ENCODE peak calls at places on chromosomes 4 and X, in five cellular contexts. One of them, this sample, is unnamed.

GRCh38 chr4:34943719-34944386 is 1300.5 kb downstream of the ARAP2 start:
- DNase-seq in NT2/D1: no peak
- DNase-seq in cardiac muscle cell: no peak
- DNase-seq in skeletal muscle cell: no peak
- DNase-seq in stimulated activated CD8-positive, alpha-beta memory T cell treated with anti-CD3 and anti-CD28 coated beads, Interleukin-15, amount 100 ng/mL, for 24 hours: no peak
- DNase-seq in this sample: no peak

GRCh38 chr4:15655223-15656037 is at the start of gene FBXL5:
- DNase-seq in NT2/D1: peak
- DNase-seq in skeletal muscle cell: peak
- DNase-seq in cardiac muscle cell: peak
- DNase-seq in stimulated activated CD8-positive, alpha-beta memory T cell treated with anti-CD3 and anti-CD28 coated beads, Interleukin-15, amount 100 ng/mL, for 24 hours: peak
- DNase-seq in this sample: peak

GRCh38 chrX:133307094-133307493 is 88.9 kb upstream of the TFDP3 start:
- DNase-seq in NT2/D1: peak
- DNase-seq in stimulated activated CD8-positive, alpha-beta memory T cell treated with anti-CD3 and anti-CD28 coated beads, Interleukin-15, amount 100 ng/mL, for 24 hours: no peak
- DNase-seq in cardiac muscle cell: no peak
- DNase-seq in skeletal muscle cell: no peak
- DNase-seq in this sample: no peak

GRCh38 chrX:50579955-50580354 is 109.3 kb upstream of the DGKK start:
- DNase-seq in NT2/D1: peak
- DNase-seq in skeletal muscle cell: peak
- DNase-seq in stimulated activated CD8-positive, alpha-beta memory T cell treated with anti-CD3 and anti-CD28 coated beads, Interleukin-15, amount 100 ng/mL, for 24 hours: no peak
- DNase-seq in cardiac muscle cell: peak
- DNase-seq in this sample: peak

GRCh38 chrX:119757979-119758681 is at the start of gene SOWAHD:
- DNase-seq in stimulated activated CD8-positive, alpha-beta memory T cell treated with anti-CD3 and anti-CD28 coated beads, Interleukin-15, amount 100 ng/mL, for 24 hours: no peak
- DNase-seq in skeletal muscle cell: no peak
- DNase-seq in NT2/D1: no peak
- DNase-seq in cardiac muscle cell: no peak
- DNase-seq in this sample: no peak

GRCh38 chr4:126776361-126776760 is 856.4 kb upstream of the INTU start:
- DNase-seq in cardiac muscle cell: peak
- DNase-seq in stimulated activated CD8-positive, alpha-beta memory T cell treated with anti-CD3 and anti-CD28 coated beads, Interleukin-15, amount 100 ng/mL, for 24 hours: no peak
- DNase-seq in NT2/D1: no peak
- DNase-seq in skeletal muscle cell: no peak
- DNase-seq in this sample: no peak

GRCh38 chr4:98148856-98149255 is 5.6 kb upstream of the STPG2 start:
- DNase-seq in NT2/D1: no peak
- DNase-seq in cardiac muscle cell: no peak
- DNase-seq in stimulated activated CD8-positive, alpha-beta memory T cell treated with anti-CD3 and anti-CD28 coated beads, Interleukin-15, amount 100 ng/mL, for 24 hours: no peak
- DNase-seq in skeletal muscle cell: no peak
- DNase-seq in this sample: no peak

GRCh38 chr4:53885668-53886067 is 178.7 kb downstream of the CHIC2 start:
- DNase-seq in cardiac muscle cell: no peak
- DNase-seq in NT2/D1: no peak
- DNase-seq in stimulated activated CD8-positive, alpha-beta memory T cell treated with anti-CD3 and anti-CD28 coated beads, Interleukin-15, amount 100 ng/mL, for 24 hours: no peak
- DNase-seq in skeletal muscle cell: no peak
- DNase-seq in this sample: no peak

GRCh38 chr4:74619931-74620702 is 174.2 kb downstream of the BTC start:
- DNase-seq in stimulated activated CD8-positive, alpha-beta memory T cell treated with anti-CD3 and anti-CD28 coated beads, Interleukin-15, amount 100 ng/mL, for 24 hours: no peak
- DNase-seq in cardiac muscle cell: peak
- DNase-seq in NT2/D1: no peak
- DNase-seq in skeletal muscle cell: no peak
- DNase-seq in this sample: no peak

GRCh38 chr4:86831262-86832090 is 17.7 kb downstream of the SLC10A6 start:
- DNase-seq in stimulated activated CD8-positive, alpha-beta memory T cell treated with anti-CD3 and anti-CD28 coated beads, Interleukin-15, amount 100 ng/mL, for 24 hours: no peak
- DNase-seq in cardiac muscle cell: peak
- DNase-seq in skeletal muscle cell: peak
- DNase-seq in NT2/D1: no peak
- DNase-seq in this sample: peak

GRCh38 chrX:45198301-45198700 is 2.4 kb downstream of the DIPK2B start:
- DNase-seq in NT2/D1: no peak
- DNase-seq in skeletal muscle cell: no peak
- DNase-seq in cardiac muscle cell: peak
- DNase-seq in stimulated activated CD8-positive, alpha-beta memory T cell treated with anti-CD3 and anti-CD28 coated beads, Interleukin-15, amount 100 ng/mL, for 24 hours: no peak
- DNase-seq in this sample: no peak

GRCh38 chr4:139524062-139524631 is 31.9 kb downstream of the SETD7 start:
- DNase-seq in stimulated activated CD8-positive, alpha-beta memory T cell treated with anti-CD3 and anti-CD28 coated beads, Interleukin-15, amount 100 ng/mL, for 24 hours: no peak
- DNase-seq in skeletal muscle cell: no peak
- DNase-seq in NT2/D1: no peak
- DNase-seq in cardiac muscle cell: no peak
- DNase-seq in this sample: no peak

GRCh38 chr4:42579903-42580302 is 77.0 kb downstream of the ATP8A1 start:
- DNase-seq in cardiac muscle cell: no peak
- DNase-seq in skeletal muscle cell: no peak
- DNase-seq in NT2/D1: no peak
- DNase-seq in stimulated activated CD8-positive, alpha-beta memory T cell treated with anti-CD3 and anti-CD28 coated beads, Interleukin-15, amount 100 ng/mL, for 24 hours: no peak
- DNase-seq in this sample: no peak

GRCh38 chr4:1375761-1376322 is 28.8 kb downstream of the UVSSA start:
- DNase-seq in stimulated activated CD8-positive, alpha-beta memory T cell treated with anti-CD3 and anti-CD28 coated beads, Interleukin-15, amount 100 ng/mL, for 24 hours: no peak
- DNase-seq in skeletal muscle cell: no peak
- DNase-seq in NT2/D1: no peak
- DNase-seq in cardiac muscle cell: no peak
- DNase-seq in this sample: no peak

GRCh38 chr4:29151584-29151983 is 1568.6 kb upstream of the PCDH7 start:
- DNase-seq in cardiac muscle cell: no peak
- DNase-seq in skeletal muscle cell: peak
- DNase-seq in NT2/D1: no peak
- DNase-seq in stimulated activated CD8-positive, alpha-beta memory T cell treated with anti-CD3 and anti-CD28 coated beads, Interleukin-15, amount 100 ng/mL, for 24 hours: no peak
- DNase-seq in this sample: no peak

GRCh38 chr4:112511294-112512118 is 4.5 kb downstream of the NEUROG2 start:
- DNase-seq in NT2/D1: no peak
- DNase-seq in skeletal muscle cell: no peak
- DNase-seq in stimulated activated CD8-positive, alpha-beta memory T cell treated with anti-CD3 and anti-CD28 coated beads, Interleukin-15, amount 100 ng/mL, for 24 hours: no peak
- DNase-seq in cardiac muscle cell: no peak
- DNase-seq in this sample: no peak

GRCh38 chr4:87304659-87305277 is 17.9 kb downstream of the HSD17B13 start:
- DNase-seq in skeletal muscle cell: no peak
- DNase-seq in NT2/D1: no peak
- DNase-seq in cardiac muscle cell: peak
- DNase-seq in stimulated activated CD8-positive, alpha-beta memory T cell treated with anti-CD3 and anti-CD28 coated beads, Interleukin-15, amount 100 ng/mL, for 24 hours: no peak
- DNase-seq in this sample: no peak

GRCh38 chr4:17128268-17128667 is 229.8 kb upstream of the LDB2 start:
- DNase-seq in NT2/D1: no peak
- DNase-seq in cardiac muscle cell: peak
- DNase-seq in skeletal muscle cell: no peak
- DNase-seq in stimulated activated CD8-positive, alpha-beta memory T cell treated with anti-CD3 and anti-CD28 coated beads, Interleukin-15, amount 100 ng/mL, for 24 hours: no peak
- DNase-seq in this sample: no peak

GRCh38 chrX:11724122-11725017 is 33.7 kb upstream of the MSL3 start:
- DNase-seq in stimulated activated CD8-positive, alpha-beta memory T cell treated with anti-CD3 and anti-CD28 coated beads, Interleukin-15, amount 100 ng/mL, for 24 hours: no peak
- DNase-seq in cardiac muscle cell: peak
- DNase-seq in skeletal muscle cell: no peak
- DNase-seq in NT2/D1: no peak
- DNase-seq in this sample: peak

GRCh38 chr4:147707892-147708672 is 23.8 kb upstream of the ARHGAP10 start:
- DNase-seq in cardiac muscle cell: peak
- DNase-seq in skeletal muscle cell: no peak
- DNase-seq in NT2/D1: no peak
- DNase-seq in stimulated activated CD8-positive, alpha-beta memory T cell treated with anti-CD3 and anti-CD28 coated beads, Interleukin-15, amount 100 ng/mL, for 24 hours: no peak
- DNase-seq in this sample: peak

GRCh38 chrX:34058005-34058404 is 74.1 kb downstream of the FAM47A start:
- DNase-seq in stimulated activated CD8-positive, alpha-beta memory T cell treated with anti-CD3 and anti-CD28 coated beads, Interleukin-15, amount 100 ng/mL, for 24 hours: no peak
- DNase-seq in cardiac muscle cell: no peak
- DNase-seq in NT2/D1: no peak
- DNase-seq in skeletal muscle cell: no peak
- DNase-seq in this sample: no peak

GRCh38 chr4:151721466-151721865 is 39.3 kb downstream of the GATB start:
- DNase-seq in skeletal muscle cell: peak
- DNase-seq in cardiac muscle cell: no peak
- DNase-seq in stimulated activated CD8-positive, alpha-beta memory T cell treated with anti-CD3 and anti-CD28 coated beads, Interleukin-15, amount 100 ng/mL, for 24 hours: no peak
- DNase-seq in NT2/D1: no peak
- DNase-seq in this sample: no peak

GRCh38 chr4:128462104-128462783 is 174.6 kb upstream of the PGRMC2 start:
- DNase-seq in NT2/D1: no peak
- DNase-seq in cardiac muscle cell: no peak
- DNase-seq in skeletal muscle cell: no peak
- DNase-seq in stimulated activated CD8-positive, alpha-beta memory T cell treated with anti-CD3 and anti-CD28 coated beads, Interleukin-15, amount 100 ng/mL, for 24 hours: no peak
- DNase-seq in this sample: no peak

GRCh38 chr4:2793920-2794706 is 1.2 kb downstream of the SH3BP2 start:
- DNase-seq in NT2/D1: no peak
- DNase-seq in cardiac muscle cell: peak
- DNase-seq in stimulated activated CD8-positive, alpha-beta memory T cell treated with anti-CD3 and anti-CD28 coated beads, Interleukin-15, amount 100 ng/mL, for 24 hours: no peak
- DNase-seq in skeletal muscle cell: no peak
- DNase-seq in this sample: no peak

GRCh38 chr4:87498446-87498900 is 30.7 kb downstream of the SPARCL1 start:
- DNase-seq in stimulated activated CD8-positive, alpha-beta memory T cell treated with anti-CD3 and anti-CD28 coated beads, Interleukin-15, amount 100 ng/mL, for 24 hours: no peak
- DNase-seq in cardiac muscle cell: no peak
- DNase-seq in NT2/D1: no peak
- DNase-seq in skeletal muscle cell: peak
- DNase-seq in this sample: peak

GRCh38 chr4:153022233-153022632 is 86.1 kb downstream of the FHDC1 start:
- DNase-seq in skeletal muscle cell: no peak
- DNase-seq in NT2/D1: no peak
- DNase-seq in cardiac muscle cell: no peak
- DNase-seq in stimulated activated CD8-positive, alpha-beta memory T cell treated with anti-CD3 and anti-CD28 coated beads, Interleukin-15, amount 100 ng/mL, for 24 hours: no peak
- DNase-seq in this sample: no peak

GRCh38 chr4:119046263-119046662 is 89.4 kb upstream of the MYOZ2 start:
- DNase-seq in skeletal muscle cell: no peak
- DNase-seq in stimulated activated CD8-positive, alpha-beta memory T cell treated with anti-CD3 and anti-CD28 coated beads, Interleukin-15, amount 100 ng/mL, for 24 hours: no peak
- DNase-seq in cardiac muscle cell: no peak
- DNase-seq in NT2/D1: no peak
- DNase-seq in this sample: no peak

GRCh38 chr4:16820304-16820703 is 78.1 kb downstream of the LDB2 start:
- DNase-seq in stimulated activated CD8-positive, alpha-beta memory T cell treated with anti-CD3 and anti-CD28 coated beads, Interleukin-15, amount 100 ng/mL, for 24 hours: no peak
- DNase-seq in cardiac muscle cell: peak
- DNase-seq in NT2/D1: no peak
- DNase-seq in skeletal muscle cell: no peak
- DNase-seq in this sample: no peak

GRCh38 chr4:166435449-166435848 is 562.4 kb downstream of the TLL1 start:
- DNase-seq in skeletal muscle cell: peak
- DNase-seq in cardiac muscle cell: peak
- DNase-seq in NT2/D1: no peak
- DNase-seq in stimulated activated CD8-positive, alpha-beta memory T cell treated with anti-CD3 and anti-CD28 coated beads, Interleukin-15, amount 100 ng/mL, for 24 hours: no peak
- DNase-seq in this sample: no peak

GRCh38 chr4:2364654-2365053 is 53.8 kb downstream of the ZFYVE28 start:
- DNase-seq in cardiac muscle cell: peak
- DNase-seq in stimulated activated CD8-positive, alpha-beta memory T cell treated with anti-CD3 and anti-CD28 coated beads, Interleukin-15, amount 100 ng/mL, for 24 hours: peak
- DNase-seq in skeletal muscle cell: no peak
- DNase-seq in NT2/D1: no peak
- DNase-seq in this sample: no peak

GRCh38 chr4:120008075-120008474 is 58.6 kb downstream of the MAD2L1 start:
- DNase-seq in skeletal muscle cell: no peak
- DNase-seq in stimulated activated CD8-positive, alpha-beta memory T cell treated with anti-CD3 and anti-CD28 coated beads, Interleukin-15, amount 100 ng/mL, for 24 hours: no peak
- DNase-seq in NT2/D1: no peak
- DNase-seq in cardiac muscle cell: no peak
- DNase-seq in this sample: no peak

GRCh38 chrX:10022580-10023245 is 55.6 kb downstream of the CLDN34 start:
- DNase-seq in cardiac muscle cell: peak
- DNase-seq in skeletal muscle cell: peak
- DNase-seq in stimulated activated CD8-positive, alpha-beta memory T cell treated with anti-CD3 and anti-CD28 coated beads, Interleukin-15, amount 100 ng/mL, for 24 hours: no peak
- DNase-seq in NT2/D1: no peak
- DNase-seq in this sample: no peak

GRCh38 chrX:26653050-26653449 is 437.1 kb downstream of the MAGEB5 start:
- DNase-seq in stimulated activated CD8-positive, alpha-beta memory T cell treated with anti-CD3 and anti-CD28 coated beads, Interleukin-15, amount 100 ng/mL, for 24 hours: no peak
- DNase-seq in skeletal muscle cell: no peak
- DNase-seq in NT2/D1: no peak
- DNase-seq in cardiac muscle cell: no peak
- DNase-seq in this sample: no peak

GRCh38 chr4:83771113-83771705 is 235.3 kb downstream of the GPAT3 start:
- DNase-seq in cardiac muscle cell: peak
- DNase-seq in stimulated activated CD8-positive, alpha-beta memory T cell treated with anti-CD3 and anti-CD28 coated beads, Interleukin-15, amount 100 ng/mL, for 24 hours: no peak
- DNase-seq in NT2/D1: peak
- DNase-seq in skeletal muscle cell: peak
- DNase-seq in this sample: peak

GRCh38 chr4:105859233-105859632 is 36.0 kb upstream of the NPNT start:
- DNase-seq in skeletal muscle cell: peak
- DNase-seq in NT2/D1: no peak
- DNase-seq in stimulated activated CD8-positive, alpha-beta memory T cell treated with anti-CD3 and anti-CD28 coated beads, Interleukin-15, amount 100 ng/mL, for 24 hours: no peak
- DNase-seq in cardiac muscle cell: peak
- DNase-seq in this sample: peak

GRCh38 chrX:111270339-111270738 is at the start of gene CAPN6:
- DNase-seq in stimulated activated CD8-positive, alpha-beta memory T cell treated with anti-CD3 and anti-CD28 coated beads, Interleukin-15, amount 100 ng/mL, for 24 hours: no peak
- DNase-seq in NT2/D1: peak
- DNase-seq in skeletal muscle cell: no peak
- DNase-seq in cardiac muscle cell: peak
- DNase-seq in this sample: peak

GRCh38 chr4:69970071-69970470 is 4.5 kb upstream of the CSN2 start:
- DNase-seq in cardiac muscle cell: peak
- DNase-seq in skeletal muscle cell: no peak
- DNase-seq in stimulated activated CD8-positive, alpha-beta memory T cell treated with anti-CD3 and anti-CD28 coated beads, Interleukin-15, amount 100 ng/mL, for 24 hours: no peak
- DNase-seq in NT2/D1: no peak
- DNase-seq in this sample: no peak

GRCh38 chr4:68074397-68074796 is 55.3 kb downstream of the TMPRSS11F start:
- DNase-seq in cardiac muscle cell: no peak
- DNase-seq in NT2/D1: no peak
- DNase-seq in skeletal muscle cell: peak
- DNase-seq in stimulated activated CD8-positive, alpha-beta memory T cell treated with anti-CD3 and anti-CD28 coated beads, Interleukin-15, amount 100 ng/mL, for 24 hours: no peak
- DNase-seq in this sample: no peak

This sample was measured in fibroblast of the conjunctiva.